ENCODE peak calls at places on chromosome X, in eight cellular contexts. Y is fibroblast of lung; H is G401; F is activated T-cell treated with anti-CD3 and anti-CD28 coated beads, Interleukin-2, amount 50 U/mL, for 72 hours; G is Right ventricle myocardium superior; E is neural crest cell; Q is NCI-H1092 treated with DMSO at 0.1 percent for 48 hours; T is right lobe of liver. B is an unnamed sample.

GRCh38 chrX:108310511-108310910 is 127.7 kb downstream of the COL4A6 start:
- DNase-seq in Q (no peak), H (no peak), G (no peak), F (no peak), E (no peak), T (no peak), Y (no peak), B (no peak)

GRCh38 chrX:152028611-152029010 is 54.1 kb upstream of the GABRE start:
- DNase-seq in H (no peak), G (no peak), T (no peak), Y (no peak), F (no peak), E (no peak), Q (no peak), B (no peak)

GRCh38 chrX:318739-319578 is at the start of gene GTPBP6:
- DNase-seq in G (peak), F (peak), H (peak), Y (peak), E (peak), Q (no peak), T (peak), B (no peak)

GRCh38 chrX:120299928-120300327 is 11.3 kb downstream of the TMEM255A start:
- DNase-seq in E (no peak), F (no peak), Y (no peak), H (no peak), G (no peak), T (no peak), Q (no peak), B (no peak)

GRCh38 chrX:56932653-56933339 is 62.5 kb downstream of the SPIN3 start:
- DNase-seq in H (no peak), E (no peak), Y (no peak), T (peak), G (no peak), F (no peak), Q (no peak), B (no peak)

GRCh38 chrX:40090050-40090804 is 7.5 kb downstream of the BCOR start:
- DNase-seq in Y (no peak), Q (no peak), E (no peak), G (peak), T (peak), F (no peak), H (no peak), B (no peak)

GRCh38 chrX:40513012-40513411 is 67.8 kb upstream of the ATP6AP2 start:
- DNase-seq in H (no peak), F (no peak), T (peak), Q (no peak), E (no peak), G (no peak), Y (no peak), B (no peak)

GRCh38 chrX:151984328-151984727 is 9.9 kb upstream of the GABRE start:
- DNase-seq in H (no peak), E (no peak), Q (no peak), F (no peak), T (no peak), Y (peak), G (no peak), B (no peak)

GRCh38 chrX:75746891-75747639 is 38.0 kb downstream of the MAGEE2 start:
- DNase-seq in E (peak), F (peak), H (peak), Y (peak), Q (peak), T (peak), G (peak), B (no peak)

GRCh38 chrX:68724531-68725020 is 77.1 kb downstream of the STARD8 start:
- DNase-seq in E (no peak), F (no peak), T (peak), G (no peak), Q (peak), H (no peak), Y (no peak), B (no peak)